ENCODE peak calls at places on chromosomes 4 and X, in eight cellular contexts. L is NCI-H460, P is lung microvascular endothelial cell, J is posterior cingulate gyrus, W is choroid plexus epithelial cell, F is NCI-H446, U is DMS53, T is epithelial cell of esophagus. C is an unnamed sample.

GRCh38 chrX:83771664-83772063 is 89.3 kb upstream of the CYLC1 start:
- DNase-seq in L (no peak), F (no peak), W (no peak), P (no peak), J (no peak), T (no peak), U (peak; percentile 48), C (no peak)

GRCh38 chrX:2627272-2627867 is 63.7 kb upstream of the CD99 start:
- DNase-seq in W (peak; percentile 72), J (no peak), T (peak; percentile 52), U (no peak), L (peak; percentile 70), F (no peak), P (peak; percentile 36), C (peak; percentile 13)

GRCh38 chrX:40845331-40845911 is 110.1 kb upstream of the MED14 start:
- DNase-seq in U (no peak), P (peak; percentile 46), F (peak; percentile 69), J (peak; percentile 21), W (peak; percentile 95), T (peak; percentile 29), L (no peak), C (no peak)

GRCh38 chr4:91256751-91257150 is 1047.0 kb upstream of the GRID2 start:
- DNase-seq in F (no peak), U (no peak), J (no peak), W (no peak), L (no peak), P (no peak), T (no peak), C (no peak)

GRCh38 chrX:129690435-129690834 is 35.7 kb upstream of the APLN start:
- DNase-seq in T (no peak), P (no peak), J (no peak), W (no peak), U (no peak), F (peak; percentile 6), L (no peak), C (no peak)

GRCh38 chr4:42625366-42625765 is 31.5 kb downstream of the ATP8A1 start:
- DNase-seq in L (no peak), J (no peak), W (no peak), F (no peak), P (no peak), T (no peak), U (no peak), C (no peak)

GRCh38 chrX:13110427-13111324 is 66.3 kb upstream of the FAM9C start:
- DNase-seq in U (peak; percentile 10), W (peak; percentile 97), J (no peak), T (peak; percentile 79), L (peak; percentile 90), F (no peak), P (peak; percentile 97), C (peak; percentile 44)

GRCh38 chr4:17066241-17066640 is 167.8 kb upstream of the LDB2 start:
- DNase-seq in W (peak; percentile 11), L (no peak), J (no peak), T (peak; percentile 10), U (no peak), F (no peak), P (no peak), C (no peak)

GRCh38 chr4:184815046-184815877 is 10.5 kb downstream of the ACSL1 start:
- DNase-seq in T (peak; percentile 97), J (peak; percentile 80), F (peak; percentile 30), P (peak; percentile 33), L (peak; percentile 38), U (peak; percentile 84), W (peak; percentile 95), C (peak; percentile 96)

GRCh38 chr4:158018831-158019230 is 154.0 kb downstream of the GASK1B start:
- DNase-seq in P (no peak), J (no peak), W (no peak), F (no peak), U (no peak), L (no peak), T (no peak), C (no peak)

GRCh38 chr4:186827542-186827887 is 103.9 kb upstream of the FAT1 start:
- DNase-seq in L (no peak), J (no peak), U (no peak), F (no peak), T (no peak), W (no peak), P (no peak), C (no peak)

GRCh38 chr4:110982486-110982885 is 359.6 kb upstream of the PITX2 start:
- DNase-seq in W (no peak), P (no peak), L (no peak), T (no peak), F (no peak), J (no peak), U (no peak), C (no peak)

GRCh38 chr4:172308078-172308477 is 494.9 kb downstream of the GALNTL6 start:
- DNase-seq in F (no peak), T (no peak), L (no peak), P (no peak), J (no peak), U (no peak), W (no peak), C (no peak)

GRCh38 chr4:156084312-156084811 is 130.7 kb upstream of the CTSO start:
- DNase-seq in L (no peak), W (no peak), F (no peak), T (no peak), U (no peak), P (no peak), J (no peak), C (no peak)

GRCh38 chrX:13864264-13864663 is 47.4 kb upstream of the GPM6B start:
- DNase-seq in L (no peak), U (no peak), P (no peak), T (peak; percentile 6), F (no peak), J (no peak), W (no peak), C (no peak)

GRCh38 chr4:86600007-86600653 is 6.0 kb downstream of the PTPN13 start:
- DNase-seq in F (no peak), U (no peak), W (no peak), P (no peak), T (no peak), L (no peak), J (no peak), C (no peak)

GRCh38 chr4:107888237-107888636 is 43.1 kb upstream of the CYP2U1 start:
- DNase-seq in U (peak; percentile 25), L (no peak), W (no peak), J (no peak), P (no peak), F (no peak), T (no peak), C (no peak)

GRCh38 chr4:22233257-22233656 is 282.6 kb downstream of the ADGRA3 start:
- DNase-seq in W (no peak), T (no peak), J (no peak), F (no peak), L (no peak), P (no peak), U (no peak), C (no peak)

GRCh38 chrX:44157293-44157692 is 184.1 kb upstream of the NDP start:
- DNase-seq in J (no peak), T (no peak), F (no peak), W (no peak), U (no peak), P (no peak), L (no peak), C (no peak)

GRCh38 chrX:104854188-104854587 is 288.2 kb downstream of the IL1RAPL2 start:
- DNase-seq in F (no peak), T (peak; percentile 3), W (no peak), J (no peak), P (no peak), L (no peak), U (no peak), C (peak; percentile 0)

GRCh38 chrX:10821293-10821692 is 200.9 kb upstream of the MID1 start:
- DNase-seq in T (no peak), U (no peak), W (no peak), P (no peak), L (no peak), J (no peak), F (no peak), C (no peak)

GRCh38 chrX:49041683-49042529 is 1.3 kb downstream of the TFE3 start:
- DNase-seq in P (peak; percentile 28), U (peak; percentile 62), L (peak; percentile 38), W (peak; percentile 57), T (peak; percentile 65), F (no peak), J (no peak), C (no peak)

GRCh38 chr4:105057370-105058096 is 89.1 kb upstream of the TET2 start:
- DNase-seq in W (no peak), F (no peak), L (no peak), P (no peak), U (no peak), J (no peak), T (no peak), C (no peak)

GRCh38 chr4:17510582-17510981 is 1.3 kb downstream of the QDPR start:
- DNase-seq in T (no peak), J (no peak), F (no peak), W (no peak), L (no peak), U (no peak), P (no peak), C (no peak)